ENCODE peak calls at places on chromosomes 1 and 21, in seven cellular contexts. P is mesenchymal stem cell, S is GM12878, U is cardiac muscle cell, G is SJCRH30, Z is ascending aorta, E is astrocyte. A is an unnamed sample.

GRCh38 chr1:151988405-151988851 is 5.2 kb downstream of the S100A10 start:
- DNase-seq in Z (no peak), G (peak; percentile 12), S (no peak), P (peak; percentile 81), E (peak; percentile 95), U (no peak), A (no peak)

GRCh38 chr1:59072017-59072947 is 224.6 kb upstream of the FGGY start:
- DNase-seq in P (peak; percentile 54), G (no peak), Z (no peak), S (no peak), E (no peak), U (no peak), A (peak; percentile 35)

GRCh38 chr1:157505481-157506272 is 46.6 kb downstream of the FCRL5 start:
- DNase-seq in E (peak; percentile 15), P (peak; percentile 67), Z (no peak), S (peak; percentile 59), G (peak; percentile 50), U (peak; percentile 75), A (no peak)

GRCh38 chr1:15436881-15437449 is 1.3 kb upstream of the CTRC start:
- DNase-seq in P (no peak), Z (no peak), U (no peak), G (peak; percentile 52), S (no peak), E (no peak), A (no peak)

GRCh38 chr1:30058966-30059365 is 664.4 kb downstream of the MATN1 start:
- DNase-seq in E (peak; percentile 80), S (no peak), U (no peak), G (peak; percentile 63), P (peak; percentile 86), Z (no peak), A (no peak)

GRCh38 chr1:181141431-181141910 is 53.0 kb downstream of the IER5 start:
- DNase-seq in P (peak; percentile 72), U (no peak), Z (peak; percentile 92), G (no peak), S (no peak), E (peak; percentile 90), A (no peak)

GRCh38 chr1:146032613-146033219 is 11.2 kb upstream of the HJV start:
- DNase-seq in E (peak; percentile 10), G (peak; percentile 69), P (peak; percentile 66), S (peak; percentile 23), Z (no peak), U (peak; percentile 47), A (no peak)

GRCh38 chr21:38787461-38788274 is 18.1 kb upstream of the ETS2 start:
- DNase-seq in Z (peak; percentile 58), S (no peak), E (peak; percentile 82), P (peak; percentile 86), U (no peak), G (peak; percentile 87), A (no peak)

GRCh38 chr1:47438321-47439150 is 692 bp downstream of the FOXD2 start:
- DNase-seq in P (no peak), E (no peak), U (no peak), Z (no peak), G (no peak), S (no peak), A (no peak)

GRCh38 chr1:11448375-11449085 is 30.4 kb upstream of the DISP3 start:
- DNase-seq in S (no peak), U (no peak), P (no peak), G (no peak), E (no peak), Z (no peak), A (no peak)

GRCh38 chr1:117388328-117388727 is 21.1 kb downstream of the MAN1A2 start:
- DNase-seq in Z (no peak), U (no peak), S (no peak), P (no peak), E (no peak), G (no peak), A (peak; percentile 32)

GRCh38 chr1:39720094-39720999 is 18.3 kb upstream of the PPIE start:
- DNase-seq in G (peak; percentile 87), E (peak; percentile 26), S (no peak), U (peak; percentile 71), Z (no peak), P (peak; percentile 85), A (peak; percentile 58)

GRCh38 chr1:170698711-170699275 is 34.9 kb downstream of the PRRX1 start:
- DNase-seq in Z (no peak), S (no peak), U (peak; percentile 47), E (peak; percentile 89), G (no peak), P (no peak), A (no peak)

GRCh38 chr1:12454406-12455391 is 163.3 kb downstream of the DHRS3 start:
- DNase-seq in P (peak; percentile 28), G (no peak), E (peak; percentile 94), Z (peak; percentile 86), U (peak; percentile 34), S (no peak), A (no peak)

GRCh38 chr21:45871616-45872236 is 109.8 kb upstream of the COL6A1 start:
- DNase-seq in P (no peak), G (no peak), U (no peak), S (no peak), E (no peak), Z (no peak), A (no peak)

GRCh38 chr1:52238887-52239707 is 97.2 kb downstream of the ZFYVE9 start:
- DNase-seq in Z (no peak), G (no peak), E (no peak), P (peak; percentile 22), S (no peak), U (no peak), A (no peak)

GRCh38 chr1:90821152-90821792 is 104.2 kb upstream of the BARHL2 start:
- DNase-seq in G (no peak), S (no peak), P (no peak), U (no peak), Z (no peak), E (no peak), A (no peak)

GRCh38 chr1:118486213-118486612 is 301.2 kb upstream of the SPAG17 start:
- DNase-seq in U (no peak), Z (no peak), G (peak; percentile 96), S (no peak), P (no peak), E (no peak), A (no peak)

GRCh38 chr1:118484893-118485292 is 299.9 kb upstream of the SPAG17 start:
- DNase-seq in G (peak; percentile 32), S (no peak), P (no peak), U (no peak), Z (no peak), E (no peak), A (no peak)

GRCh38 chr1:118485757-118486156 is 300.7 kb upstream of the SPAG17 start:
- DNase-seq in Z (no peak), S (no peak), G (no peak), E (no peak), U (no peak), P (no peak), A (no peak)

GRCh38 chr1:118481091-118481490 is 296.1 kb upstream of the SPAG17 start:
- DNase-seq in Z (no peak), P (no peak), G (no peak), S (no peak), U (no peak), E (no peak), A (no peak)

DNA sequence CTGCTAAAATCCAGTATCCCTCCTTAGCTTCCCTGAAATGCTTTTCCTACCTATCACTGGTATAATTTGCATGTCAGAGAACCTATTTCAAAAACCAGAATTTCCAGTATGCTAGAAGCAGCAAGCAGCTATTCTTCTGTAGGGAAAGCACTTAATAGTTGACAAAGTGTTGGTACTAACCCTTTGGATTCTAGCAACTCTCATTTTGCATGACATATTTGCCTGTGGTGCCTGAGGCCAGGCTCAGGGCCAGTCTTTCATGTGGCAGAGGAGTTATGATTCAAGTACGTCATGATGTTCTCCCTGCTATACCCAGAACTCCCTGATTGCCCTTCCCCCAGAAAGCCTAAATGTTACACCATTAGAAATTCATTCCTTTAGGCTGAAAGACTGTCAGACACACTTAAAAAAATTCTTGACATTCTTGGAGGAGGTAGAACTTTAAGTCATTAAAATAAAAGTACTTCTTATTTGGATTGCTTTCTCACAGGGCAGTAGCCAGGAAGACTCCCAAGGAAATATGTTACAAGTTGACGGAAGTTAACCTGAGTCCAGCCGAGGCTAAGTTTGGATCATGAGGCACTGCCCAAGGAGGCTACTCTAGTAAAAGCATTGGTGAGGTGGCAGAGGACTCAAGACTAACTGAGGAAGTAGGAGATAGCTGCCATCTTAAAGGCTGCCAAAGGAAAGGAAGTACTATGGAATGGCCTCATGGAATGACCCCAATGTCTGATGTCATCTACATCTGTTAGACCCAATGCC is 298.4 kb upstream of the SPAG17 start:
- DNase-seq in E (no peak), U (no peak), Z (no peak), S (no peak), G (no peak), P (no peak), A (no peak)
- H3K27ac ChIP-seq in E (no peak overlapping the region), U (no peak overlapping the region), Z (no peak overlapping the region), S (no peak overlapping the region), G (no peak overlapping the region), P (no peak overlapping the region), A (no peak overlapping the region)

DNA sequence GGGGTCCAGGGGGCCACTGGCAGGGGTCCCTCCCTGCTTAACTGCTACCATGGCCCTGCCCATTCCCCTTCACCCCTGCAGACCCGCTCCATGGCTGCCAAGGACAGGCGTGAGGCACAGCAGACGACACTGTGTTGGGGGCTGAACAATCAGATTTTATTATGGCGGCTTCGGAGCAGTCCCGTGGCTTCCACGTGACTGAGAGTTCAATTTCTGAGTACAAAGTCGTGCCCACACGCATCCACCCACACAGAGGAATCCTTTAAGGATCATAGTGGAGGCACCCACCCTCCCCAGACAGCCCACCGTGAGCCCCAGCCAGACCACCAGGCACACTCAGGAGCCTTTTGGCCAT is 1.5 kb downstream of the HES5 start:
- DNase-seq in G (no peak), E (no peak), U (no peak), P (no peak), Z (no peak), S (no peak), A (no peak)
- H3K27ac ChIP-seq in G (no peak overlapping the region), E (no peak overlapping the region), U (no peak overlapping the region), P (no peak overlapping the region), Z (peak overlapping the region; percentile 32), S (no peak overlapping the region), A (no peak overlapping the region)

DNA sequence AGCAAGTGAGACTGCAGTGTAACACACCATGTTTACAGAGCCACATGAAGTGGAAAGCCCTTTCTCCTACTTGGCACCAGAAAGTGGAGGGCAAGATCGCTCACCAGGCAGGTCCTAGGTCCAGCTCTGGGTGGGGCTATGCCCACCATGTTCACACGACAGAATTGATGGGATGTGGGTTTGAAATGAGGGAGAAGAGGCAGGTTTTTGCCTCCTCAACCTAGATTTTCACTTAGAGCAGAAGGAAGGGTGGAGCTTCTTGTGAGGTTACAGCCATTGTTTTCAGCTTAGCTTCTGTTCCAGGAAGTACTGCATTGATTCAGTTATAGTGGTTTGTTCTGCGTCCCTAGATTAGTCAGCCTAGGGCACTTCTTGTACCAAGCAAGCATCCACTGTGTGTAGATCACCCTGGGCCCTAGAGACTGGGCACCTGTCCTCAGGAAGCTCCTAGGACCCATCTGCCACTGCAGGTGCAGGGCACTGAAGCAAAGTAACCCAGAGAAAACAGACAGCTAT is 2.3 kb downstream of the CD53 start:
- DNase-seq in G (no peak), Z (no peak), U (no peak), S (peak; percentile 73), P (no peak), E (no peak), A (no peak)
- H3K27ac ChIP-seq in G (no peak overlapping the region), Z (peak overlapping the region; percentile 45), U (no peak overlapping the region), S (peak overlapping the region; percentile 98), P (no peak overlapping the region), E (no peak overlapping the region), A (no peak overlapping the region)

DNA sequence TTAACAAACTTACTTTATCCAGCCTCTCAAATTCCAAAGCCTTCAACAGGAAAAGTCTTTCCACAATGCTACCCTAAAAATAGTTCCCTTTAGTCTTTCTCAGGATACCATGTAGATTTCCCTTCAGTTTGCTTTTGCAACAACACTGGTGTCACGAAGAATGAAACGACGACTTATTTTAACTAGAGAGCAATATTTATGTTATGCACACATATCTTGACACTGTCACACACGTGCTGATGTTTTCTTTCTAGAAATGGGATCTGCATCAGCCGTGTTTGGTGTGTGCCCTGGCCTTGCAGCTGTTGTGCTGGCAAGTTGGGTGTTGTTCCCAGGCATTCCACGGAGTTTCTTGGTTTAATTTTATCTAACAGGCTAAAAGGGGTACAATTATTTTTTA is 75.5 kb downstream of the SIPA1L2 start:
- DNase-seq in S (no peak), U (no peak), G (peak; percentile 51), Z (no peak), E (no peak), P (peak; percentile 83), A (no peak)
- H3K27ac ChIP-seq in S (no peak overlapping the region), U (peak overlapping the region; percentile 31), G (no peak overlapping the region), Z (peak overlapping the region; percentile 77), E (peak overlapping the region; percentile 33), P (peak overlapping the region; percentile 79), A (no peak overlapping the region)

A was measured in SK-N-MC.